ENCODE peak calls at places on chromosomes 11 and 22, in five cellular contexts. One of them, this sample, is unnamed.

GRCh38 chr11:96708469-96708868 is 318.7 kb downstream of the JRKL start:
- DNase-seq in ascending aorta: no peak
- DNase-seq in cardiac septum: no peak
- DNase-seq in H54: no peak
- DNase-seq in fibroblast of lung: peak; percentile 1
- DNase-seq in this sample: peak; percentile 69

GRCh38 chr11:47376183-47376542 is 2.2 kb downstream of the SPI1 start:
- DNase-seq in fibroblast of lung: no peak
- DNase-seq in cardiac septum: no peak
- DNase-seq in H54: no peak
- DNase-seq in ascending aorta: no peak
- DNase-seq in this sample: no peak

GRCh38 chr11:62627718-62628117 is 5.9 kb upstream of the B3GAT3 start:
- DNase-seq in ascending aorta: no peak
- DNase-seq in fibroblast of lung: no peak
- DNase-seq in cardiac septum: no peak
- DNase-seq in H54: no peak
- DNase-seq in this sample: no peak

GRCh38 chr22:30327864-30328345 is 1.2 kb upstream of the TBC1D10A start:
- DNase-seq in cardiac septum: no peak
- DNase-seq in H54: no peak
- DNase-seq in fibroblast of lung: no peak
- DNase-seq in ascending aorta: no peak
- DNase-seq in this sample: no peak

GRCh38 chr11:102487214-102487613 is 34.6 kb upstream of the TMEM123 start:
- DNase-seq in cardiac septum: no peak
- DNase-seq in ascending aorta: no peak
- DNase-seq in H54: no peak
- DNase-seq in fibroblast of lung: no peak
- DNase-seq in this sample: no peak

GRCh38 chr22:48661984-48662383 is 1165.7 kb downstream of the BRD1 start:
- DNase-seq in H54: no peak
- DNase-seq in fibroblast of lung: no peak
- DNase-seq in ascending aorta: no peak
- DNase-seq in cardiac septum: no peak
- DNase-seq in this sample: no peak

GRCh38 chr11:44826922-44827643 is 100.3 kb downstream of the TSPAN18 start:
- DNase-seq in ascending aorta: no peak
- DNase-seq in cardiac septum: no peak
- DNase-seq in H54: no peak
- DNase-seq in fibroblast of lung: no peak
- DNase-seq in this sample: no peak

GRCh38 chr11:62726156-62727006 is 876 bp downstream of the HNRNPUL2 start:
- DNase-seq in H54: no peak
- DNase-seq in fibroblast of lung: no peak
- DNase-seq in cardiac septum: peak; percentile 75
- DNase-seq in ascending aorta: no peak
- DNase-seq in this sample: no peak

GRCh38 chr22:45776313-45776585 is 104.6 kb downstream of the ATXN10 start:
- DNase-seq in ascending aorta: no peak
- DNase-seq in cardiac septum: no peak
- DNase-seq in H54: no peak
- DNase-seq in fibroblast of lung: no peak
- DNase-seq in this sample: no peak

GRCh38 chr11:2302280-2302843 is 549 bp downstream of the TSPAN32 start:
- DNase-seq in H54: no peak
- DNase-seq in ascending aorta: no peak
- DNase-seq in cardiac septum: no peak
- DNase-seq in fibroblast of lung: no peak
- DNase-seq in this sample: no peak

GRCh38 chr11:90124371-90124770 is 10.1 kb upstream of the NAALAD2 start:
- DNase-seq in cardiac septum: no peak
- DNase-seq in fibroblast of lung: peak; percentile 52
- DNase-seq in H54: no peak
- DNase-seq in ascending aorta: no peak
- DNase-seq in this sample: no peak